ENCODE peak calls at places on chromosomes 2 and 18, in six cellular contexts. One of them, this sample, is unnamed.

GRCh38 chr2:33058716-33059451 is 112.1 kb downstream of the LTBP1 start:
- DNase-seq in OCI-LY7: peak
- DNase-seq in CD8-positive, alpha-beta T cell: no peak
- DNase-seq in Caco-2: no peak
- DNase-seq in fibroblast of mammary gland: no peak
- DNase-seq in left cardiac atrium: no peak
- DNase-seq in this sample: no peak

GRCh38 chr2:71348302-71348701 is 16.7 kb downstream of the ZNF638 start:
- DNase-seq in OCI-LY7: no peak
- DNase-seq in CD8-positive, alpha-beta T cell: no peak
- DNase-seq in Caco-2: peak
- DNase-seq in fibroblast of mammary gland: peak
- DNase-seq in left cardiac atrium: no peak
- DNase-seq in this sample: no peak

GRCh38 chr2:137947714-137948336 is 16.4 kb upstream of the HNMT start:
- DNase-seq in OCI-LY7: peak
- DNase-seq in CD8-positive, alpha-beta T cell: no peak
- DNase-seq in Caco-2: peak
- DNase-seq in fibroblast of mammary gland: peak
- DNase-seq in left cardiac atrium: peak
- DNase-seq in this sample: peak

GRCh38 chr2:110865188-110865587 is 132.8 kb downstream of the ACOXL start:
- DNase-seq in OCI-LY7: no peak
- DNase-seq in CD8-positive, alpha-beta T cell: no peak
- DNase-seq in Caco-2: no peak
- DNase-seq in fibroblast of mammary gland: peak
- DNase-seq in left cardiac atrium: no peak
- DNase-seq in this sample: no peak

GRCh38 chr18:58481321-58482180 is 147.3 kb downstream of the ALPK2 start:
- DNase-seq in OCI-LY7: no peak
- DNase-seq in CD8-positive, alpha-beta T cell: no peak
- DNase-seq in Caco-2: no peak
- DNase-seq in fibroblast of mammary gland: no peak
- DNase-seq in left cardiac atrium: no peak
- DNase-seq in this sample: no peak

GRCh38 chr18:62487161-62487560 is 35.7 kb upstream of the ZCCHC2 start:
- DNase-seq in OCI-LY7: no peak
- DNase-seq in CD8-positive, alpha-beta T cell: no peak
- DNase-seq in Caco-2: no peak
- DNase-seq in fibroblast of mammary gland: no peak
- DNase-seq in left cardiac atrium: no peak
- DNase-seq in this sample: no peak

GRCh38 chr18:46113751-46114150 is 9.6 kb downstream of the HAUS1 start:
- DNase-seq in OCI-LY7: no peak
- DNase-seq in CD8-positive, alpha-beta T cell: no peak
- DNase-seq in Caco-2: no peak
- DNase-seq in fibroblast of mammary gland: no peak
- DNase-seq in left cardiac atrium: no peak
- DNase-seq in this sample: no peak

GRCh38 chr2:71551631-71551915 is 98.2 kb downstream of the DYSF start:
- DNase-seq in OCI-LY7: no peak
- DNase-seq in CD8-positive, alpha-beta T cell: no peak
- DNase-seq in Caco-2: no peak
- DNase-seq in fibroblast of mammary gland: no peak
- DNase-seq in left cardiac atrium: peak
- DNase-seq in this sample: no peak

GRCh38 chr2:235004289-235004903 is 52.6 kb downstream of the SH3BP4 start:
- DNase-seq in OCI-LY7: no peak
- DNase-seq in CD8-positive, alpha-beta T cell: no peak
- DNase-seq in Caco-2: no peak
- DNase-seq in fibroblast of mammary gland: no peak
- DNase-seq in left cardiac atrium: no peak
- DNase-seq in this sample: no peak